ENCODE peak calls at places on chromosomes 3 and 15, in ten cellular contexts. One of them, this sample, is unnamed.
A peak's percentile ranks its signal among the peaks of the same experiment; 100 is the strongest.

GRCh38 chr3:181316481-181316880 is 326.9 kb upstream of the DNAJC19 start:
- DNase-seq in endothelial cell: peak; percentile 25
- DNase-seq in glutamatergic neuron: no peak
- DNase-seq in tibial nerve: no peak
- DNase-seq in lower leg skin: no peak
- DNase-seq in psoas muscle: no peak
- DNase-seq in cardiac muscle cell: peak; percentile 9
- DNase-seq in ascending aorta: no peak
- DNase-seq in progenitor cell of endocrine pancreas: no peak
- DNase-seq in GM13976: no peak
- DNase-seq in this sample: no peak

GRCh38 chr3:126358816-126359181 is 1.6 kb upstream of the KLF15 start:
- DNase-seq in endothelial cell: no peak
- DNase-seq in psoas muscle: no peak
- DNase-seq in tibial nerve: no peak
- DNase-seq in ascending aorta: peak; percentile 57
- DNase-seq in progenitor cell of endocrine pancreas: no peak
- DNase-seq in glutamatergic neuron: no peak
- DNase-seq in lower leg skin: no peak
- DNase-seq in cardiac muscle cell: no peak
- DNase-seq in GM13976: no peak
- DNase-seq in this sample: no peak

GRCh38 chr3:101243285-101244211 is 76.8 kb downstream of the IMPG2 start:
- DNase-seq in lower leg skin: no peak
- DNase-seq in ascending aorta: no peak
- DNase-seq in GM13976: no peak
- DNase-seq in endothelial cell: no peak
- DNase-seq in cardiac muscle cell: no peak
- DNase-seq in glutamatergic neuron: no peak
- DNase-seq in tibial nerve: no peak
- DNase-seq in progenitor cell of endocrine pancreas: no peak
- DNase-seq in psoas muscle: no peak
- DNase-seq in this sample: no peak

GRCh38 chr3:197519801-197520211 is 36.0 kb downstream of the BDH1 start:
- DNase-seq in GM13976: no peak
- DNase-seq in tibial nerve: no peak
- DNase-seq in ascending aorta: no peak
- DNase-seq in psoas muscle: no peak
- DNase-seq in progenitor cell of endocrine pancreas: no peak
- DNase-seq in glutamatergic neuron: peak; percentile 62
- DNase-seq in endothelial cell: no peak
- DNase-seq in lower leg skin: no peak
- DNase-seq in cardiac muscle cell: no peak
- DNase-seq in this sample: no peak

GRCh38 chr15:38670142-38671002 is 105.8 kb upstream of the RASGRP1 start:
- DNase-seq in cardiac muscle cell: no peak
- DNase-seq in progenitor cell of endocrine pancreas: no peak
- DNase-seq in psoas muscle: no peak
- DNase-seq in lower leg skin: no peak
- DNase-seq in ascending aorta: no peak
- DNase-seq in tibial nerve: no peak
- DNase-seq in endothelial cell: no peak
- DNase-seq in GM13976: no peak
- DNase-seq in glutamatergic neuron: no peak
- DNase-seq in this sample: peak; percentile 26

GRCh38 chr3:74233091-74233490 is 381.4 kb downstream of the CNTN3 start:
- DNase-seq in glutamatergic neuron: no peak
- DNase-seq in ascending aorta: no peak
- DNase-seq in endothelial cell: no peak
- DNase-seq in progenitor cell of endocrine pancreas: no peak
- DNase-seq in tibial nerve: no peak
- DNase-seq in GM13976: no peak
- DNase-seq in psoas muscle: no peak
- DNase-seq in cardiac muscle cell: no peak
- DNase-seq in lower leg skin: no peak
- DNase-seq in this sample: no peak

GRCh38 chr3:138389841-138390581 is 41.6 kb downstream of the MRAS start:
- DNase-seq in glutamatergic neuron: no peak
- DNase-seq in progenitor cell of endocrine pancreas: no peak
- DNase-seq in tibial nerve: no peak
- DNase-seq in ascending aorta: no peak
- DNase-seq in GM13976: no peak
- DNase-seq in endothelial cell: no peak
- DNase-seq in cardiac muscle cell: peak; percentile 96
- DNase-seq in lower leg skin: no peak
- DNase-seq in psoas muscle: peak; percentile 53
- DNase-seq in this sample: no peak

GRCh38 chr15:32966512-32966911 is 228.0 kb downstream of the FMN1 start:
- DNase-seq in psoas muscle: no peak
- DNase-seq in GM13976: no peak
- DNase-seq in cardiac muscle cell: no peak
- DNase-seq in tibial nerve: no peak
- DNase-seq in ascending aorta: no peak
- DNase-seq in endothelial cell: no peak
- DNase-seq in glutamatergic neuron: no peak
- DNase-seq in progenitor cell of endocrine pancreas: no peak
- DNase-seq in lower leg skin: no peak
- DNase-seq in this sample: no peak

GRCh38 chr3:73215286-73215685 is 153.8 kb downstream of the EBLN2 start:
- DNase-seq in glutamatergic neuron: no peak
- DNase-seq in cardiac muscle cell: peak; percentile 5
- DNase-seq in progenitor cell of endocrine pancreas: no peak
- DNase-seq in ascending aorta: no peak
- DNase-seq in tibial nerve: no peak
- DNase-seq in endothelial cell: no peak
- DNase-seq in psoas muscle: no peak
- DNase-seq in lower leg skin: no peak
- DNase-seq in GM13976: no peak
- DNase-seq in this sample: no peak

GRCh38 chr15:95680693-95681092 is 649.8 kb upstream of the NR2F2 start:
- DNase-seq in lower leg skin: no peak
- DNase-seq in progenitor cell of endocrine pancreas: no peak
- DNase-seq in glutamatergic neuron: no peak
- DNase-seq in cardiac muscle cell: no peak
- DNase-seq in psoas muscle: no peak
- DNase-seq in GM13976: no peak
- DNase-seq in tibial nerve: no peak
- DNase-seq in endothelial cell: no peak
- DNase-seq in ascending aorta: no peak
- DNase-seq in this sample: no peak

GRCh38 chr15:30859091-30859874 is 44.4 kb upstream of the FAN1 start:
- DNase-seq in progenitor cell of endocrine pancreas: no peak
- DNase-seq in tibial nerve: no peak
- DNase-seq in endothelial cell: peak; percentile 14
- DNase-seq in glutamatergic neuron: no peak
- DNase-seq in cardiac muscle cell: peak; percentile 55
- DNase-seq in ascending aorta: no peak
- DNase-seq in lower leg skin: no peak
- DNase-seq in GM13976: peak; percentile 39
- DNase-seq in psoas muscle: no peak
- DNase-seq in this sample: no peak

GRCh38 chr3:45057557-45057956 is 31.5 kb downstream of the CLEC3B start:
- DNase-seq in ascending aorta: no peak
- DNase-seq in lower leg skin: no peak
- DNase-seq in endothelial cell: no peak
- DNase-seq in cardiac muscle cell: no peak
- DNase-seq in tibial nerve: no peak
- DNase-seq in psoas muscle: no peak
- DNase-seq in GM13976: no peak
- DNase-seq in glutamatergic neuron: no peak
- DNase-seq in progenitor cell of endocrine pancreas: no peak
- DNase-seq in this sample: no peak

GRCh38 chr3:149421764-149422163 is 44.3 kb upstream of the TM4SF1 start:
- DNase-seq in cardiac muscle cell: no peak
- DNase-seq in GM13976: no peak
- DNase-seq in psoas muscle: no peak
- DNase-seq in glutamatergic neuron: no peak
- DNase-seq in progenitor cell of endocrine pancreas: no peak
- DNase-seq in tibial nerve: no peak
- DNase-seq in lower leg skin: no peak
- DNase-seq in ascending aorta: no peak
- DNase-seq in endothelial cell: no peak
- DNase-seq in this sample: no peak

GRCh38 chr3:71930056-71930991 is 145.4 kb upstream of the PROK2 start:
- DNase-seq in GM13976: peak; percentile 59
- DNase-seq in tibial nerve: no peak
- DNase-seq in ascending aorta: no peak
- DNase-seq in cardiac muscle cell: peak; percentile 90
- DNase-seq in psoas muscle: no peak
- DNase-seq in glutamatergic neuron: no peak
- DNase-seq in endothelial cell: peak; percentile 13
- DNase-seq in progenitor cell of endocrine pancreas: no peak
- DNase-seq in lower leg skin: no peak
- DNase-seq in this sample: no peak

GRCh38 chr15:62807539-62808130 is 234.9 kb upstream of the TPM1 start:
- DNase-seq in glutamatergic neuron: no peak
- DNase-seq in cardiac muscle cell: no peak
- DNase-seq in lower leg skin: no peak
- DNase-seq in endothelial cell: no peak
- DNase-seq in psoas muscle: no peak
- DNase-seq in progenitor cell of endocrine pancreas: no peak
- DNase-seq in ascending aorta: no peak
- DNase-seq in GM13976: no peak
- DNase-seq in tibial nerve: no peak
- DNase-seq in this sample: no peak

GRCh38 chr3:4416961-4417360 is 50.1 kb downstream of the SUMF1 start:
- DNase-seq in cardiac muscle cell: peak; percentile 79
- DNase-seq in GM13976: no peak
- DNase-seq in lower leg skin: peak; percentile 61
- DNase-seq in glutamatergic neuron: peak; percentile 20
- DNase-seq in endothelial cell: no peak
- DNase-seq in ascending aorta: peak; percentile 95
- DNase-seq in tibial nerve: no peak
- DNase-seq in psoas muscle: peak; percentile 58
- DNase-seq in progenitor cell of endocrine pancreas: no peak
- DNase-seq in this sample: no peak

GRCh38 chr3:195047536-195047935 is 223.4 kb downstream of the XXYLT1 start:
- DNase-seq in progenitor cell of endocrine pancreas: no peak
- DNase-seq in psoas muscle: no peak
- DNase-seq in lower leg skin: no peak
- DNase-seq in ascending aorta: no peak
- DNase-seq in tibial nerve: no peak
- DNase-seq in cardiac muscle cell: no peak
- DNase-seq in endothelial cell: no peak
- DNase-seq in glutamatergic neuron: no peak
- DNase-seq in GM13976: no peak
- DNase-seq in this sample: no peak

GRCh38 chr15:42148808-42149492 is 7.5 kb downstream of the PLA2G4F start:
- DNase-seq in cardiac muscle cell: no peak
- DNase-seq in GM13976: no peak
- DNase-seq in psoas muscle: no peak
- DNase-seq in progenitor cell of endocrine pancreas: no peak
- DNase-seq in endothelial cell: no peak
- DNase-seq in tibial nerve: no peak
- DNase-seq in glutamatergic neuron: no peak
- DNase-seq in lower leg skin: no peak
- DNase-seq in ascending aorta: peak; percentile 41
- DNase-seq in this sample: no peak

GRCh38 chr15:101469520-101470288 is 19.8 kb downstream of the PCSK6 start:
- DNase-seq in GM13976: no peak
- DNase-seq in cardiac muscle cell: peak; percentile 15
- DNase-seq in glutamatergic neuron: no peak
- DNase-seq in lower leg skin: no peak
- DNase-seq in endothelial cell: no peak
- DNase-seq in progenitor cell of endocrine pancreas: no peak
- DNase-seq in psoas muscle: no peak
- DNase-seq in tibial nerve: no peak
- DNase-seq in ascending aorta: no peak
- DNase-seq in this sample: no peak

GRCh38 chr15:47717036-47717611 is at the start of gene SEMA6D:
- DNase-seq in lower leg skin: peak; percentile 42
- DNase-seq in GM13976: peak; percentile 57
- DNase-seq in cardiac muscle cell: peak; percentile 79
- DNase-seq in ascending aorta: peak; percentile 88
- DNase-seq in endothelial cell: peak; percentile 88
- DNase-seq in tibial nerve: peak; percentile 62
- DNase-seq in progenitor cell of endocrine pancreas: peak; percentile 81
- DNase-seq in glutamatergic neuron: peak; percentile 93
- DNase-seq in psoas muscle: peak; percentile 76
- DNase-seq in this sample: no peak
- TF ChIP-seq CTCF in lower leg skin: no peak
- TF ChIP-seq CTCF in GM13976: peak; percentile 22
- TF ChIP-seq CTCF in cardiac muscle cell: peak; percentile 28
- TF ChIP-seq CTCF in ascending aorta: peak; percentile 57
- TF ChIP-seq CTCF in endothelial cell: peak; percentile 51
- TF ChIP-seq CTCF in tibial nerve: peak; percentile 64
- TF ChIP-seq CTCF in progenitor cell of endocrine pancreas: peak; percentile 62
- TF ChIP-seq CTCF in glutamatergic neuron: peak; percentile 33
- TF ChIP-seq CTCF in psoas muscle: peak; percentile 63
- TF ChIP-seq CTCF in this sample: no peak

GRCh38 chr15:68829068-68829467 is 8.4 kb upstream of the ANP32A start:
- DNase-seq in lower leg skin: no peak
- DNase-seq in glutamatergic neuron: no peak
- DNase-seq in progenitor cell of endocrine pancreas: no peak
- DNase-seq in tibial nerve: no peak
- DNase-seq in ascending aorta: no peak
- DNase-seq in psoas muscle: no peak
- DNase-seq in GM13976: no peak
- DNase-seq in cardiac muscle cell: no peak
- DNase-seq in endothelial cell: peak; percentile 11
- DNase-seq in this sample: no peak
- TF ChIP-seq CTCF in lower leg skin: no peak
- TF ChIP-seq CTCF in glutamatergic neuron: no peak
- TF ChIP-seq CTCF in progenitor cell of endocrine pancreas: no peak
- TF ChIP-seq CTCF in tibial nerve: peak; percentile 50
- TF ChIP-seq CTCF in ascending aorta: no peak
- TF ChIP-seq CTCF in psoas muscle: peak; percentile 51
- TF ChIP-seq CTCF in GM13976: peak; percentile 73
- TF ChIP-seq CTCF in cardiac muscle cell: peak; percentile 41
- TF ChIP-seq CTCF in endothelial cell: no peak
- TF ChIP-seq CTCF in this sample: no peak

DNA sequence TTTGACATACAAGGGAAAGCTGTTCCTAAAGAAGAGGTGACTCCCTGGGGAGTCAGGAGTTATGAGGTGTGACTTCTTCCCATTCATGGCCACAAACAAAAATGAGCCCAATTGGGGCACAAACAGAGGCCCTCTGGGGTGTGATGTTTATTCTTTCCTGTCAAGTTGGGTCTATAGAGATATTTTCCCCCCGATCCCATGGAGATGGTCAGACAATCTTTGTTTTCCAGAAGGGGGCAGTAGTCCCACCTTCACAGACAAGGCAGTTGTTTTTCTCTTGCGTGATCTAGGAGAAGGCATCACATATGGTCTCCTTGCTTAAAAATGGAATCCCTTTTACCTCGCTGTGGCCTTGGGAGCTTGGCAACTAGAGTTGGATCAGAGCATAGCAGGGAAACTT is 110.3 kb downstream of the MFSD1 start:
- DNase-seq in GM13976: no peak
- DNase-seq in lower leg skin: no peak
- DNase-seq in ascending aorta: no peak
- DNase-seq in cardiac muscle cell: no peak
- DNase-seq in glutamatergic neuron: no peak
- DNase-seq in endothelial cell: no peak
- DNase-seq in psoas muscle: no peak
- DNase-seq in tibial nerve: no peak
- DNase-seq in progenitor cell of endocrine pancreas: no peak
- DNase-seq in this sample: no peak
- TF ChIP-seq CTCF in GM13976: no peak
- TF ChIP-seq CTCF in lower leg skin: no peak
- TF ChIP-seq CTCF in ascending aorta: no peak
- TF ChIP-seq CTCF in cardiac muscle cell: no peak
- TF ChIP-seq CTCF in glutamatergic neuron: no peak
- TF ChIP-seq CTCF in endothelial cell: peak; percentile 49
- TF ChIP-seq CTCF in psoas muscle: no peak
- TF ChIP-seq CTCF in tibial nerve: no peak
- TF ChIP-seq CTCF in progenitor cell of endocrine pancreas: peak; percentile 20
- TF ChIP-seq CTCF in this sample: no peak

GRCh38 chr3:116863842-116864626 is 154.5 kb downstream of the TUSC7 start:
- DNase-seq in endothelial cell: peak; percentile 25
- DNase-seq in cardiac muscle cell: peak; percentile 62
- DNase-seq in progenitor cell of endocrine pancreas: no peak
- DNase-seq in glutamatergic neuron: no peak
- DNase-seq in ascending aorta: no peak
- DNase-seq in tibial nerve: peak; percentile 14
- DNase-seq in lower leg skin: no peak
- DNase-seq in psoas muscle: no peak
- DNase-seq in GM13976: peak; percentile 4
- DNase-seq in this sample: no peak
- TF ChIP-seq CTCF in endothelial cell: no peak
- TF ChIP-seq CTCF in cardiac muscle cell: peak; percentile 45
- TF ChIP-seq CTCF in progenitor cell of endocrine pancreas: peak; percentile 65
- TF ChIP-seq CTCF in glutamatergic neuron: no peak
- TF ChIP-seq CTCF in ascending aorta: peak; percentile 28
- TF ChIP-seq CTCF in tibial nerve: peak; percentile 65
- TF ChIP-seq CTCF in lower leg skin: no peak
- TF ChIP-seq CTCF in psoas muscle: no peak
- TF ChIP-seq CTCF in GM13976: peak; percentile 24
- TF ChIP-seq CTCF in this sample: no peak